ENCODE peak calls at places on chromosomes 16 and 17, in seven cellular contexts. N, F, W, K, U, R and Y are unnamed samples.

GRCh38 chr16:80317132-80318098 is 223.4 kb upstream of the DYNLRB2 start:
- DNase-seq in N (peak), F (no peak), W (no peak), K (no peak), U (no peak), R (no peak), Y (no peak)

GRCh38 chr17:7969434-7969833 is 33.0 kb upstream of the GUCY2D start:
- DNase-seq in N (no peak), F (no peak), W (no peak), K (no peak), U (no peak), R (no peak), Y (no peak)

GRCh38 chr17:36443777-36444176 is 42.7 kb upstream of the ZNHIT3 start:
- DNase-seq in N (no peak), F (no peak), W (no peak), K (no peak), U (no peak), R (no peak), Y (no peak)

GRCh38 chr17:68706351-68706750 is 105.2 kb upstream of the FAM20A start:
- DNase-seq in N (no peak), F (no peak), W (no peak), K (no peak), U (no peak), R (no peak), Y (no peak)

GRCh38 chr17:4215882-4216411 is 47.8 kb downstream of the ANKFY1 start:
- DNase-seq in N (no peak), F (no peak), W (no peak), K (no peak), U (no peak), R (no peak), Y (peak)

GRCh38 chr17:41666708-41667279 is 21.9 kb upstream of the EIF1 start:
- DNase-seq in N (peak), F (peak), W (peak), K (no peak), U (peak), R (peak), Y (peak)

GRCh38 chr17:73976676-73977521 is 226.6 kb upstream of the RPL38 start:
- DNase-seq in N (no peak), F (no peak), W (no peak), K (no peak), U (no peak), R (no peak), Y (peak)

GRCh38 chr17:75124041-75124818 is 7.3 kb downstream of the NT5C start:
- DNase-seq in N (peak), F (no peak), W (peak), K (no peak), U (no peak), R (peak), Y (no peak)

GRCh38 chr16:73545713-73546112 is 497.8 kb upstream of the ZFHX3 start:
- DNase-seq in N (no peak), F (no peak), W (no peak), K (no peak), U (no peak), R (no peak), Y (no peak)

GRCh38 chr17:37752482-37752881 is 7.6 kb upstream of the HNF1B start:
- DNase-seq in N (peak), F (no peak), W (no peak), K (no peak), U (no peak), R (no peak), Y (no peak)

GRCh38 chr16:12268602-12269001 is 292.1 kb downstream of the SNX29 start:
- DNase-seq in N (no peak), F (no peak), W (no peak), K (no peak), U (no peak), R (no peak), Y (no peak)

GRCh38 chr17:5434984-5435383 is 4.0 kb downstream of the C1QBP start:
- DNase-seq in N (no peak), F (no peak), W (no peak), K (no peak), U (no peak), R (no peak), Y (no peak)

GRCh38 chr16:57818377-57819055 is 16.2 kb upstream of the KIFC3 start:
- DNase-seq in N (no peak), F (no peak), W (no peak), K (no peak), U (no peak), R (peak), Y (peak)

GRCh38 chr17:63516910-63517824 is 6.0 kb upstream of the KCNH6 start:
- DNase-seq in N (peak), F (no peak), W (no peak), K (no peak), U (peak), R (no peak), Y (no peak)

GRCh38 chr16:57372372-57373116 is at the start of gene CX3CL1:
- DNase-seq in N (peak), F (no peak), W (peak), K (peak), U (peak), R (no peak), Y (peak)

GRCh38 chr17:8284126-8284525 is 4.3 kb upstream of the RANGRF start:
- DNase-seq in N (no peak), F (no peak), W (no peak), K (no peak), U (no peak), R (no peak), Y (no peak)

GRCh38 chr17:21232033-21232749 is 18.2 kb upstream of the TMEM11 start:
- DNase-seq in N (no peak), F (no peak), W (no peak), K (no peak), U (no peak), R (no peak), Y (no peak)

GRCh38 chr17:81313776-81314409 is 18.8 kb upstream of the SLC38A10 start:
- DNase-seq in N (no peak), F (no peak), W (no peak), K (no peak), U (no peak), R (no peak), Y (no peak)

GRCh38 chr17:8707232-8707590 is 37.4 kb downstream of the CCDC42 start:
- DNase-seq in N (no peak), F (no peak), W (no peak), K (no peak), U (no peak), R (no peak), Y (no peak)

GRCh38 chr17:70581459-70581858 is 412.1 kb downstream of the KCNJ2 start:
- DNase-seq in N (no peak), F (no peak), W (no peak), K (no peak), U (no peak), R (no peak), Y (no peak)

GRCh38 chr17:18362509-18363020 is 785 bp downstream of the SHMT1 start:
- DNase-seq in N (peak), F (no peak), W (peak), K (peak), U (peak), R (no peak), Y (no peak)

GRCh38 chr16:88353232-88353631 is 29.5 kb upstream of the ZNF469 start:
- DNase-seq in N (no peak), F (no peak), W (peak), K (no peak), U (no peak), R (no peak), Y (no peak)

GRCh38 chr17:491086-492014 is 138.7 kb upstream of the RPH3AL start:
- DNase-seq in N (no peak), F (peak), W (peak), K (no peak), U (no peak), R (no peak), Y (no peak)

GRCh38 chr17:82006468-82007227 is 16.0 kb downstream of the CENPX start:
- DNase-seq in N (peak), F (no peak), W (no peak), K (no peak), U (no peak), R (no peak), Y (no peak)

GRCh38 chr17:57357830-57358426 is 101.6 kb downstream of the MSI2 start:
- DNase-seq in N (peak), F (peak), W (no peak), K (no peak), U (no peak), R (no peak), Y (no peak)